ENCODE peak calls at places on chromosomes 5 and 9, in nine cellular contexts. S is RWPE1; T is AG09309; D is cardiac fibroblast; U is sciatic nerve; N is activated gamma-delta T cell treated with Interleukin-2 at 50 U/mL for 16 hours; Q is A673; X is stimulated activated CD4-positive, alpha-beta T cell treated with anti-CD3 and anti-CD28 coated beads, Interleukin-4, amount 100 ng/mL, for 4 hours; Z is NCI-H1048. O is an unnamed sample.
A peak's percentile ranks its signal among the peaks of the same experiment; 100 is the strongest.

GRCh38 chr5:81506378-81506777 is 112.4 kb upstream of the ACOT12 start:
- DNase-seq in S (no peak), T (no peak), D (no peak), U (no peak), N (no peak), Q (no peak), X (no peak), Z (no peak), O (no peak)

GRCh38 chr5:142830241-142831018 is 60.3 kb downstream of the ARHGAP26 start:
- DNase-seq in S (no peak), T (no peak), D (peak; percentile 76), U (no peak), N (no peak), Q (no peak), X (no peak), Z (no peak), O (no peak)

GRCh38 chr9:114906922-114907571 is 23.3 kb downstream of the TNFSF8 start:
- DNase-seq in S (peak; percentile 56), T (no peak), D (peak; percentile 67), U (no peak), N (no peak), Q (peak; percentile 63), X (no peak), Z (no peak), O (no peak)

GRCh38 chr9:27487927-27488326 is 36.2 kb upstream of the IFNK start:
- DNase-seq in S (no peak), T (no peak), D (no peak), U (no peak), N (no peak), Q (no peak), X (no peak), Z (no peak), O (no peak)

GRCh38 chr9:123033352-123033751 is at the start of gene GPR21:
- DNase-seq in S (no peak), T (no peak), D (no peak), U (no peak), N (no peak), Q (no peak), X (no peak), Z (no peak), O (no peak)

GRCh38 chr9:115328228-115328627 is 210.3 kb upstream of the TNC start:
- DNase-seq in S (no peak), T (peak; percentile 55), D (peak; percentile 58), U (no peak), N (no peak), Q (peak; percentile 21), X (no peak), Z (no peak), O (no peak)

GRCh38 chr5:67299317-67299716 is 102.7 kb upstream of the CD180 start:
- DNase-seq in S (no peak), T (no peak), D (no peak), U (no peak), N (no peak), Q (no peak), X (no peak), Z (no peak), O (no peak)

GRCh38 chr5:142327111-142327842 is 2.5 kb upstream of the SPRY4 start:
- DNase-seq in S (peak; percentile 65), T (peak; percentile 74), D (peak; percentile 86), U (no peak), N (no peak), Q (peak; percentile 65), X (no peak), Z (no peak), O (no peak)

GRCh38 chr9:36204906-36205547 is 14.3 kb downstream of the CLTA start:
- DNase-seq in S (no peak), T (no peak), D (no peak), U (no peak), N (no peak), Q (no peak), X (no peak), Z (no peak), O (no peak)